ENCODE peak calls at places on chromosomes 11 and 22, in seven cellular contexts. S, A, Z, N, T, I and F are unnamed samples.

GRCh38 chr11:114026355-114026754 is 33.2 kb upstream of the ZBTB16 start:
- DNase-seq in S (no peak), A (peak), T (no peak), I (no peak), N (no peak), Z (no peak), F (peak)

GRCh38 chr22:41524283-41524682 is 20.0 kb downstream of the POLR3H start:
- DNase-seq in S (peak), N (no peak), Z (peak), I (peak), T (no peak), A (no peak), F (no peak)

GRCh38 chr11:116860303-116860702 is 22.9 kb upstream of the APOA1 start:
- DNase-seq in N (no peak), S (no peak), T (no peak), I (no peak), A (no peak), Z (no peak), F (no peak)

GRCh38 chr22:41907436-41908401 is 7.2 kb downstream of the SHISA8 start:
- DNase-seq in Z (no peak), I (no peak), A (no peak), S (no peak), T (no peak), N (no peak), F (no peak)

GRCh38 chr22:36853407-36854099 is 7.3 kb upstream of the NCF4 start:
- DNase-seq in Z (peak), N (peak), T (no peak), I (peak), S (peak), A (peak), F (peak)

GRCh38 chr11:35165416-35166368 is 26.7 kb downstream of the CD44 start:
- DNase-seq in T (no peak), N (peak), A (peak), I (peak), Z (peak), S (peak), F (peak)

GRCh38 chr22:36611241-36611976 is 82.4 kb upstream of the EIF3D start:
- DNase-seq in S (no peak), N (no peak), T (no peak), I (no peak), A (no peak), Z (no peak), F (no peak)

GRCh38 chr11:23725752-23726151 is 771.1 kb upstream of the LUZP2 start:
- DNase-seq in T (no peak), I (no peak), S (peak), Z (peak), A (no peak), N (no peak), F (no peak)

GRCh38 chr22:32564170-32565001 is 89.8 kb downstream of the FBXO7 start:
- DNase-seq in A (no peak), N (peak), I (no peak), Z (peak), T (no peak), S (peak), F (no peak)

GRCh38 chr22:47544696-47545095 is 782.2 kb downstream of the TBC1D22A start:
- DNase-seq in S (no peak), I (no peak), T (no peak), Z (no peak), N (no peak), A (no peak), F (no peak)

GRCh38 chr11:44567876-44568256 is 2.4 kb downstream of the CD82 start:
- DNase-seq in S (no peak), A (no peak), T (no peak), I (no peak), Z (no peak), N (no peak), F (no peak)
- TF ChIP-seq CTCF in S (no peak), A (no peak), T (no peak), I (no peak), Z (no peak), N (no peak), F (no peak)

GRCh38 chr11:59401262-59401552 is 25.0 kb downstream of the OR5A2 start:
- DNase-seq in Z (no peak), A (no peak), T (no peak), N (no peak), S (no peak), I (no peak), F (no peak)
- TF ChIP-seq CTCF in Z (no peak), A (peak), T (no peak), N (no peak), S (no peak), I (no peak), F (no peak)

DNA sequence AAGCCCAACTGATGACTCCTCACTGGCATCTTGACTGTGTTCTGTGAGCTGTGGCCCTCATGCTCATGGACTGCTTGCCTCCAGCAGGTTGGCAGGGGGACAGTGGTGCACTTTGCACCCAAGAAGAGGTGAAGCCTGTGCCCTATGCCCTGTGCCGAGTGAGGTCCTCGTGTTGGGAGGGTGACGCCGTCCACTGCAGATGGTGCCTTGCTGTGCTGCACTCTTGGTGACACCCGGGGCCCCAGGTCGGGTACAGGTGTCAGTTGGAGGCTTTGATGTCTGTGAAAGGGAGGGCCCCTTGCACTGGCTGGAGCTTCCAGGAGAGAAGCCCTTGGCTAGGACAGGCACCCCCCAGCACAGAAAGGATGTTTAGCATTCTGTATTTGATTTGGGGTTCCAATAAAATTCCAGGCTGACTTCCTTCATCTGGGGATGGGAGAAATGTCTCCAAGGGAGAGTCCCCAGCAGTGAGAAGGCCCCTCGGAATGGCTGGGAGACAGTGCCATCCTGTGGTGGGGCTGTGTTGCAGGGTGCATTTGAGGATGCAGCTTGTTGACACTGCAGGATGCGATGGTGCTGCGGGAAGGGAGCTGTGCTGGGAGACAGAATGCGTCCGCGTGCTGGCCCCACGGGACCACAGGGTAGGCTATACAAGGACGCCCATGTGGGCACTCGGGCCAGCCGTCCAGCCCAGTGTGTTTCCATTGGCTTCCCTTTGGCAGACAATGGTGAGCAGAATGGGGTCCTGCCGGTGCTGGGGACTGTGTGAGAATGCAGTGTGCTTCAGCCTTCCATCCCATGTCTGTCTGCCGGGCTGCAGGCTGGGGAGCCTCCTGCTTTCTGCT is 2.5 kb upstream of the ZDHHC8 start:
- DNase-seq in I (peak), T (no peak), A (peak), S (peak), Z (peak), N (peak), F (peak)
- TF ChIP-seq CTCF in I (peak), T (no peak), A (peak), S (peak), Z (peak), N (peak), F (peak)

GRCh38 chr11:47642099-47642855 is at the start of gene MTCH2:
- DNase-seq in I (peak), S (peak), Z (peak), A (peak), N (peak), T (peak), F (peak)
- TF ChIP-seq CTCF in I (no peak), S (no peak), Z (peak), A (peak), N (no peak), T (no peak), F (peak)

GRCh38 chr11:85154294-85154693 is 472.9 kb downstream of the DLG2 start:
- DNase-seq in I (no peak), S (no peak), T (no peak), N (no peak), Z (no peak), A (no peak), F (no peak)
- TF ChIP-seq CTCF in I (no peak), S (no peak), T (no peak), N (no peak), Z (no peak), A (no peak), F (no peak)

GRCh38 chr22:39291501-39291900 is 27.9 kb downstream of the RPL3 start:
- DNase-seq in S (no peak), Z (no peak), A (no peak), T (no peak), I (no peak), N (no peak), F (no peak)
- TF ChIP-seq CTCF in S (no peak), Z (peak), A (peak), T (no peak), I (no peak), N (no peak), F (no peak)

DNA sequence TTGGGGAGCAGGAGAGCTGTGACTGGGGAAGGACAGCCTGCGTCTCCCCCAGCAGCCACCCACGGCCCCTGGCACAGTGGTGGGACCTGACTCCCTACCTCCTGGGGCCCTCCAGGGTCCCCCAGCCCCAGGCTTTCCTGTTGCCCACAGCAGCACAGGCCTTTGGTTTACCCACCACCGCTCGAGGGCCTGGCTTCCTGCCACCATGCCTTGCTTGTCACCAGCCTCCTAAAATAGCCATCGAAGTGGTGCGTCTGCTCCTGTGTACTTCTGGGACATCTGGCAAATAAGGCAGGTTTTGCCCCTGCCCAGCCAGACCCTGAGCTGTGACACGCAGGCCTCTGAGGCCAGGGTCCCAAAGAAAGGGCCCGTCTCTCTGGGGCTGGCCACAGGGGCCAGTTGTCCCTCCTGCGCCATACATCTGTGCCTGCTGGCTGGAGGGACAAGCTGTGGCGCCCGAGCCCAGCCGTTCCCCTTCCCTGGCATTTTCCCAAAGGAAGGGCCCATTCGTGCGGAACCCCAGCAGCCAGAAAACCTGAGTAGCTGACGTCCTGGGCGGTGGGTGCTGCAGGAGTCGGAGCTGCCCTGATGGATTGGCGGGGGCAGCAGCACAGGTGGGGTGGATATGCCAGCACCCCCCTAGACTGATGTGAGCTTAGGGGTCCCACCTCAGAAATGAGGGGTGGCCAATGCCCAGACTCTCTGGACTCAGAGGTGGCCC is 14.6 kb downstream of the PHLDA2 start:
- DNase-seq in I (no peak), T (no peak), A (no peak), S (no peak), Z (no peak), N (no peak), F (no peak)
- TF ChIP-seq CTCF in I (no peak), T (no peak), A (no peak), S (no peak), Z (no peak), N (no peak), F (no peak)

DNA sequence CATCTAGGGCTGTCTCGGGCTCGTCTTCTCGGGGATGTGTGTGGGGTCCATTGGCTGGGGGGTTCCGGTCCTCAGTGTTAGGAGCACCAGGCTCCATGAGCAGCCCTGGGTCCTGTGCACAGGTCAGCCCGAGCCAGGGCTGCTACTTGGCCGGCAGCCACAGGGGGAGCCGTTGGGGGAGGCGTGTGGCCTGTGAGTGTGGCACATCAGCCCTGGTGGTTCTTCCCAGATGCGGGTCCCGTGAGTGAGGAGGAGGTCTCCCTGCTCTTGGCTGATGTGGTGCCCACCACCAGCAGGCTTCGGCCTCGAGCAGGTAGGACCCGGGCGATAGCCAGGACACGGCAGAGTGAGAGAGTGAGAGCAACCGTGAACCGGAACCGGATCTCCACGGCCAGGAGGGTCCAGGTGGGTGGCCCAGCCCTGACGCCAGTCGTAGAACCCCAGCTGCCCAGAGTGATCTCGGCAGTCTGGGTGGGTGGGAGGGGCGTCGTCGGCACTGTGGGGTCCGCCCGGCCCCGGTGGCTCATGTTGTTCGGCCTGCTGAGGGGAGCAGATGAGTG is 18.5 kb downstream of the IRF7 start:
- DNase-seq in S (no peak), N (no peak), A (no peak), T (no peak), Z (no peak), I (no peak), F (no peak)
- TF ChIP-seq CTCF in S (no peak), N (no peak), A (peak), T (no peak), Z (peak), I (peak), F (no peak)

DNA sequence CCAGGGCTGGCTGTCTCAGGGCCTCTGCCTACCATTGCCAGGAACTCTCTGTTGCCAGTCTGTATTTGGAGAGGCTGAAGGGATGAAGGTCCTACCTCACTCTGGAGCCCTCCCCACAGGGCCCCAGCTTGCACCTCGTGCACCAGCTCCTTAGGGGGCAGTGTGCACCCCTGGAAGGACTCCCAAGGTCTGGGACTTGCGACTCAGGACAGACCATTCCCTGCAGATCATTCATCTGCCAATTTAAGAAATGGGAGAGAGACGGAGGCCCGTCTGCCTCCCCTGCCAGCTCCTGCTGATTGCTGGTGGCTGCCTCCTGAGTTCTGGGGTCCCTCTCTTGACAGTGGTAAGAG is 27.5 kb upstream of the MALAT1 start:
- DNase-seq in A (peak), S (peak), T (no peak), I (peak), N (peak), Z (peak), F (no peak)
- TF ChIP-seq CTCF in A (peak), S (peak), T (peak), I (peak), N (peak), Z (peak), F (peak)

DNA sequence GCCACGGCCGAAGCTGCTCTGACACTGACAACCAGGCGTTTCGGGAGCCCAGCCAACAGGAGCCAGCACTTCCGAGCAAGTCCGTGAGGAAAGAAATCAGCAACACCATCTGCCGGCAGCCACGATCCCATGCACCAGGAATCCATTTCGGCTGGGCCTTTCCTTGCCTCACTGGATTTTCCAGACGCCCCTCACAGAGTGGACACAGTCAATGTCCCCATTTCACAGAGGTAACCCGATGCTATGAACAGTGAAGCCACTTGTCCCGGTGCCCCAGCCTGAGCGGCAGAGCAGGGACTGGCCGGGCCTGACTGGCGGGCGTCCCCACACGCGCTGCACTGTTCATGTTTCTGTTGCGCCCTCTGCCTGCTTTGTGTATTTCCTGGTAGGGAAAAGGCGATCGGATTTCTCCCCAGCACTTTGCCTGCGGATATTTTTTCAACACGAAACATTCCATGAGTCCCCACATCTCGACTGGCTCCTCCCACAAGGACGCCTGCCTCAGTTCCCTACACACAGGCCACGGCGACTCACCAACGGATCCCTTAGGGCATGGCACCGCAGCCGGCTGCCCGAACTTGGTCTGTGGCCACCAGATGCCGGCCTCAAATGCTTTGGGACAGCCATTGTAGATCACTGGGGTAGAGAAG is 55.3 kb downstream of the TRMU start:
- DNase-seq in Z (peak), T (no peak), S (peak), N (peak), A (no peak), I (peak), F (no peak)
- TF ChIP-seq CTCF in Z (peak), T (no peak), S (peak), N (peak), A (no peak), I (no peak), F (no peak)